ENCODE peak calls at places on chromosomes 2 and 18, in seven cellular contexts. M is Peyer's patch; I is hepatic stellate cell; P is left lobe of liver; K is MM.1S; G is activated CD4-positive, alpha-beta T cell treated with anti-CD3 and anti-CD28 coated beads, Interleukin-2, amount 50 U/mL, for 48 hours; U is right atrium auricular region. J is an unnamed sample.

GRCh38 chr2:230423851-230424458 is 8.0 kb downstream of the SP100 start:
- DNase-seq in M (no peak), I (no peak), P (no peak), K (no peak), G (no peak), U (no peak), J (peak; percentile 43)

GRCh38 chr18:47422524-47422923 is 171.1 kb upstream of the SKOR2 start:
- DNase-seq in M (no peak), I (peak; percentile 62), P (no peak), K (no peak), G (no peak), U (no peak), J (no peak)

GRCh38 chr18:62119884-62120283 is 67.0 kb downstream of the PIGN start:
- DNase-seq in M (no peak), I (no peak), P (no peak), K (no peak), G (no peak), U (no peak), J (no peak)

GRCh38 chr2:124753842-124754241 is 728.8 kb downstream of the CNTNAP5 start:
- DNase-seq in M (no peak), I (no peak), P (no peak), K (no peak), G (no peak), U (no peak), J (no peak)

GRCh38 chr2:172079838-172080640 is 5.3 kb upstream of the DLX1 start:
- DNase-seq in M (no peak), I (no peak), P (no peak), K (no peak), G (no peak), U (no peak), J (no peak)

GRCh38 chr2:29065479-29065847 is 8.9 kb downstream of the PCARE start:
- DNase-seq in M (no peak), I (no peak), P (no peak), K (no peak), G (no peak), U (no peak), J (no peak)

GRCh38 chr2:162126145-162126926 is 25.7 kb downstream of the GCG start:
- DNase-seq in M (no peak), I (no peak), P (no peak), K (peak; percentile 52), G (no peak), U (no peak), J (no peak)

GRCh38 chr2:212547716-212548458 is 9.3 kb upstream of the ERBB4 start:
- DNase-seq in M (no peak), I (no peak), P (no peak), K (no peak), G (no peak), U (no peak), J (no peak)

GRCh38 chr2:197777823-197778407 is 7.2 kb downstream of the BOLL start:
- DNase-seq in M (no peak), I (peak; percentile 19), P (no peak), K (peak; percentile 34), G (no peak), U (no peak), J (peak; percentile 8)

GRCh38 chr2:109383505-109384307 is 230.1 kb downstream of the SEPTIN10 start:
- DNase-seq in M (peak; percentile 14), I (no peak), P (peak; percentile 37), K (no peak), G (no peak), U (no peak), J (no peak)

GRCh38 chr18:47587587-47587986 is 336.1 kb upstream of the SKOR2 start:
- DNase-seq in M (no peak), I (no peak), P (peak; percentile 53), K (no peak), G (no peak), U (no peak), J (no peak)

GRCh38 chr2:176085120-176085788 is 1.5 kb upstream of the EVX2 start:
- DNase-seq in M (peak; percentile 39), I (no peak), P (no peak), K (no peak), G (no peak), U (no peak), J (no peak)

GRCh38 chr2:78979380-78980238 is 45.9 kb upstream of the REG3G start:
- DNase-seq in M (peak; percentile 74), I (no peak), P (no peak), K (peak; percentile 48), G (peak; percentile 23), U (no peak), J (no peak)

GRCh38 chr2:157197848-157198247 is 59.7 kb upstream of the GALNT5 start:
- DNase-seq in M (no peak), I (no peak), P (no peak), K (no peak), G (no peak), U (no peak), J (no peak)

GRCh38 chr18:76456018-76456750 is 38.9 kb downstream of the ZNF516 start:
- DNase-seq in M (peak; percentile 24), I (no peak), P (peak; percentile 33), K (no peak), G (no peak), U (peak; percentile 28), J (no peak)

GRCh38 chr2:223055140-223055539 is 3.1 kb downstream of the KCNE4 start:
- DNase-seq in M (no peak), I (no peak), P (no peak), K (no peak), G (no peak), U (no peak), J (peak; percentile 42)

GRCh38 chr2:187942876-187943275 is 348.8 kb upstream of the GULP1 start:
- DNase-seq in M (no peak), I (peak; percentile 4), P (no peak), K (no peak), G (no peak), U (no peak), J (no peak)

GRCh38 chr2:189542145-189542882 is 38.3 kb downstream of the SLC40A1 start:
- DNase-seq in M (peak; percentile 86), I (no peak), P (no peak), K (no peak), G (no peak), U (no peak), J (no peak)

GRCh38 chr18:78101091-78101490 is 851.4 kb downstream of the GALR1 start:
- DNase-seq in M (no peak), I (no peak), P (no peak), K (no peak), G (no peak), U (no peak), J (no peak)

GRCh38 chr2:170394988-170395387 is 217.0 kb downstream of the MYO3B start:
- DNase-seq in M (no peak), I (no peak), P (no peak), K (no peak), G (no peak), U (no peak), J (no peak)

GRCh38 chr18:78448106-78448505 is 531.5 kb upstream of the SALL3 start:
- DNase-seq in M (no peak), I (no peak), P (no peak), K (no peak), G (no peak), U (no peak), J (no peak)

GRCh38 chr2:228848638-228849037 is 422.4 kb downstream of the PID1 start:
- DNase-seq in M (no peak), I (no peak), P (no peak), K (no peak), G (no peak), U (no peak), J (no peak)

GRCh38 chr2:215773728-215774127 is 239.6 kb downstream of the MREG start:
- DNase-seq in M (no peak), I (peak; percentile 60), P (no peak), K (no peak), G (no peak), U (no peak), J (peak; percentile 71)

GRCh38 chr2:143617803-143618415 is 488.7 kb downstream of the ARHGAP15 start:
- DNase-seq in M (no peak), I (no peak), P (no peak), K (peak; percentile 42), G (no peak), U (no peak), J (no peak)

GRCh38 chr2:141113301-141113700 is 1017.5 kb downstream of the LRP1B start:
- DNase-seq in M (no peak), I (no peak), P (no peak), K (no peak), G (no peak), U (no peak), J (no peak)

GRCh38 chr2:186130678-186131511 is 355.2 kb upstream of the ZC3H15 start:
- DNase-seq in M (no peak), I (no peak), P (no peak), K (no peak), G (no peak), U (no peak), J (no peak)

GRCh38 chr2:96414161-96414713 is 78.7 kb downstream of the NCAPH start:
- DNase-seq in M (no peak), I (no peak), P (no peak), K (no peak), G (no peak), U (no peak), J (no peak)

GRCh38 chr2:152343426-152343825 is 8.5 kb downstream of the FMNL2 start:
- DNase-seq in M (no peak), I (no peak), P (no peak), K (no peak), G (no peak), U (no peak), J (no peak)

GRCh38 chr2:208782097-208782496 is 375.5 kb downstream of the PTH2R start:
- DNase-seq in M (no peak), I (no peak), P (no peak), K (no peak), G (no peak), U (no peak), J (no peak)

GRCh38 chr2:29165362-29166236 is 50.4 kb downstream of the CLIP4 start:
- DNase-seq in M (no peak), I (no peak), P (no peak), K (no peak), G (no peak), U (no peak), J (peak; percentile 45)

GRCh38 chr2:96885432-96886137 is 15.7 kb upstream of the SEMA4C start:
- DNase-seq in M (no peak), I (no peak), P (no peak), K (no peak), G (no peak), U (no peak), J (no peak)

GRCh38 chr18:9094307-9095226 is 7.9 kb upstream of the NDUFV2 start:
- DNase-seq in M (no peak), I (peak; percentile 74), P (no peak), K (no peak), G (peak; percentile 76), U (no peak), J (peak; percentile 92)

GRCh38 chr2:20148841-20149702 is 75.9 kb downstream of the SDC1 start:
- DNase-seq in M (no peak), I (peak; percentile 52), P (no peak), K (no peak), G (no peak), U (no peak), J (peak; percentile 84)